ENCODE peak calls at places on chromosomes 12 and 14, in four cellular contexts. K is heart left ventricle; L is GM04504; Q is activated naive CD8-positive, alpha-beta T cell treated with anti-CD3 and anti-CD28 coated beads for 36 hours. T is an unnamed sample.

GRCh38 chr14:81594012-81594411 is 60.4 kb upstream of the SEL1L start:
- DNase-seq in K (peak), L (no peak), Q (no peak), T (no peak)

GRCh38 chr14:34685819-34686428 is 28.5 kb downstream of the CFL2 start:
- DNase-seq in K (no peak), L (no peak), Q (no peak), T (no peak)

GRCh38 chr12:221736-222135 is 7.8 kb upstream of the SLC6A12 start:
- DNase-seq in K (no peak), L (no peak), Q (no peak), T (no peak)

GRCh38 chr14:74062809-74063150 is 21.5 kb downstream of the ALDH6A1 start:
- DNase-seq in K (no peak), L (no peak), Q (no peak), T (no peak)

GRCh38 chr12:109387425-109388166 is 39.9 kb downstream of the MYO1H start:
- DNase-seq in K (no peak), L (no peak), Q (no peak), T (no peak)

GRCh38 chr14:98217530-98217929 is 1054.5 kb downstream of the BCL11B start:
- DNase-seq in K (no peak), L (no peak), Q (no peak), T (no peak)

GRCh38 chr14:76168531-76168930 is 16.8 kb downstream of the GPATCH2L start:
- DNase-seq in K (no peak), L (no peak), Q (no peak), T (no peak)

GRCh38 chr12:5044420-5045295 is 979 bp downstream of the KCNA5 start:
- DNase-seq in K (no peak), L (no peak), Q (no peak), T (no peak)

GRCh38 chr12:89228466-89228865 is 123.8 kb downstream of the DUSP6 start:
- DNase-seq in K (no peak), L (no peak), Q (no peak), T (no peak)

GRCh38 chr14:101219896-101220703 is 316.6 kb upstream of the RTL1 start:
- DNase-seq in K (no peak), L (no peak), Q (no peak), T (no peak)

GRCh38 chr12:52155048-52155868 is 36.6 kb downstream of the KRT80 start:
- DNase-seq in K (no peak), L (no peak), Q (no peak), T (no peak)

GRCh38 chr12:10454531-10454930 is 1.4 kb upstream of the KLRC1 start:
- DNase-seq in K (no peak), L (no peak), Q (no peak), T (no peak)

GRCh38 chr14:105039458-105040205 is 18.7 kb upstream of the CDCA4 start:
- DNase-seq in K (no peak), L (no peak), Q (no peak), T (no peak)

GRCh38 chr12:122835693-122836026 is 403 bp downstream of the HIP1R start:
- DNase-seq in K (no peak), L (no peak), Q (peak), T (no peak)

GRCh38 chr14:103552011-103552797 is 10.3 kb downstream of the BAG5 start:
- DNase-seq in K (peak), L (no peak), Q (no peak), T (no peak)

GRCh38 chr12:9669534-9669933 is at the start of gene CLEC2D:
- DNase-seq in K (no peak), L (no peak), Q (peak), T (no peak)

GRCh38 chr12:64088431-64089349 is 133.4 kb downstream of the KICS2 start:
- DNase-seq in K (peak), L (peak), Q (no peak), T (peak)

GRCh38 chr12:104698871-104699270 is 242.1 kb downstream of the CHST11 start:
- DNase-seq in K (no peak), L (peak), Q (no peak), T (no peak)

GRCh38 chr14:93008381-93008780 is 85.4 kb downstream of the CHGA start:
- DNase-seq in K (no peak), L (no peak), Q (no peak), T (no peak)

GRCh38 chr12:67366530-67367196 is 97.5 kb downstream of the CAND1 start:
- DNase-seq in K (no peak), L (peak), Q (no peak), T (peak)

GRCh38 chr14:71089974-71090373 is 182.7 kb downstream of the PCNX1 start:
- DNase-seq in K (no peak), L (peak), Q (no peak), T (no peak)

GRCh38 chr12:49868952-49869815 is 26.3 kb upstream of the BCDIN3D start:
- DNase-seq in K (peak), L (peak), Q (no peak), T (peak)

GRCh38 chr12:111069886-111070285 is 149.5 kb upstream of the MYL2 start:
- DNase-seq in K (no peak), L (no peak), Q (no peak), T (no peak)

GRCh38 chr12:95473440-95473946 is 459 bp upstream of the METAP2 start:
- DNase-seq in K (peak), L (peak), Q (peak), T (no peak)

GRCh38 chr12:104177663-104178501 is 37.7 kb upstream of the TXNRD1 start:
- DNase-seq in K (peak), L (peak), Q (peak), T (peak)

GRCh38 chr12:102197789-102198188 is at the start of gene PMCH:
- DNase-seq in K (no peak), L (no peak), Q (no peak), T (peak)

GRCh38 chr12:51326762-51327439 is 2.9 kb upstream of the BIN2 start:
- DNase-seq in K (no peak), L (peak), Q (no peak), T (no peak)

GRCh38 chr12:53726946-53727309 is 324 bp downstream of the CALCOCO1 start:
- DNase-seq in K (no peak), L (peak), Q (no peak), T (no peak)

GRCh38 chr14:80636071-80636470 is 305.5 kb downstream of the CEP128 start:
- DNase-seq in K (no peak), L (no peak), Q (no peak), T (no peak)

GRCh38 chr14:91232052-91232451 is 12.5 kb downstream of the GPR68 start:
- DNase-seq in K (no peak), L (no peak), Q (no peak), T (no peak)